ENCODE peak calls at places on chromosomes 1 and 21, in ten cellular contexts. I is body of pancreas; W is tibial artery; E is sigmoid colon; L is naive thymus-derived CD4-positive, alpha-beta T cell; A is GM23248; M is thoracic aorta; Q is Karpas-422; K is A549; T is kidney. F is an unnamed sample.
A peak's percentile ranks its signal among the peaks of the same experiment; 100 is the strongest.

GRCh38 chr1:155092131-155092530 is 13.5 kb downstream of the EFNA3 start:
- DNase-seq in I (no peak), Q (peak; percentile 35), K (no peak), T (peak; percentile 70), A (no peak), W (no peak), E (no peak), M (no peak), L (no peak), F (no peak)

GRCh38 chr1:36717431-36717830 is 234.7 kb upstream of the CSF3R start:
- DNase-seq in A (no peak), L (no peak), Q (no peak), M (no peak), E (no peak), T (no peak), W (no peak), I (no peak), K (no peak), F (no peak)

GRCh38 chr1:18575620-18576019 is 55.0 kb upstream of the PAX7 start:
- DNase-seq in W (no peak), L (peak; percentile 67), K (no peak), T (no peak), Q (peak; percentile 85), M (no peak), I (peak; percentile 77), E (peak; percentile 69), A (peak; percentile 49), F (peak; percentile 34)

GRCh38 chr1:171379846-171380245 is 65.9 kb downstream of the FMO4 start:
- DNase-seq in T (no peak), L (no peak), M (no peak), I (no peak), K (no peak), E (no peak), W (no peak), A (no peak), Q (no peak), F (no peak)

GRCh38 chr1:5436808-5437207 is 555.4 kb downstream of the NPHP4 start:
- DNase-seq in L (no peak), K (no peak), I (no peak), Q (no peak), E (no peak), T (no peak), A (no peak), W (no peak), M (no peak), F (no peak)

GRCh38 chr1:207050428-207050767 is 610 bp downstream of the YOD1 start:
- DNase-seq in I (no peak), A (no peak), K (no peak), M (no peak), T (no peak), L (no peak), E (no peak), W (no peak), Q (no peak), F (no peak)

GRCh38 chr1:159168043-159168442 is 3.4 kb upstream of the CADM3 start:
- DNase-seq in E (no peak), M (no peak), I (no peak), A (no peak), Q (no peak), K (no peak), W (no peak), T (no peak), L (no peak), F (no peak)

GRCh38 chr1:104488296-104489015 is 738.8 kb downstream of the AMY1C start:
- DNase-seq in A (no peak), I (no peak), K (no peak), E (no peak), L (no peak), Q (no peak), T (no peak), M (no peak), W (no peak), F (no peak)

GRCh38 chr1:213425631-213426030 is 374.6 kb downstream of the RPS6KC1 start:
- DNase-seq in K (no peak), L (no peak), E (no peak), A (no peak), W (no peak), M (no peak), Q (no peak), I (no peak), T (no peak), F (no peak)

GRCh38 chr1:30385246-30385940 is 338.0 kb downstream of the MATN1 start:
- DNase-seq in W (peak; percentile 47), K (no peak), Q (no peak), L (no peak), T (peak; percentile 53), I (no peak), A (no peak), M (no peak), E (peak; percentile 46), F (no peak)

GRCh38 chr1:2789164-2789985 is 12.1 kb downstream of the TTC34 start:
- DNase-seq in Q (no peak), T (peak; percentile 49), I (peak; percentile 2), A (no peak), W (peak; percentile 35), K (no peak), E (peak; percentile 22), L (no peak), M (no peak), F (no peak)

GRCh38 chr1:94654031-94654430 is 112.5 kb upstream of the F3 start:
- DNase-seq in L (no peak), I (no peak), T (no peak), M (no peak), Q (no peak), E (no peak), K (peak; percentile 38), A (peak; percentile 23), W (no peak), F (no peak)

GRCh38 chr1:209080170-209080781 is 503.2 kb upstream of the CAMK1G start:
- DNase-seq in L (no peak), I (no peak), T (no peak), E (no peak), W (no peak), M (no peak), A (peak; percentile 40), K (peak; percentile 59), Q (no peak), F (no peak)

GRCh38 chr1:41811051-41811795 is 107.5 kb downstream of the HIVEP3 start:
- DNase-seq in K (no peak), Q (peak; percentile 90), A (peak; percentile 63), W (no peak), I (no peak), L (no peak), E (no peak), M (no peak), T (no peak), F (no peak)

GRCh38 chr1:67675800-67676199 is 9.2 kb upstream of the GADD45A start:
- DNase-seq in W (no peak), A (peak; percentile 29), Q (peak; percentile 64), T (no peak), I (no peak), K (no peak), L (no peak), E (no peak), M (no peak), F (no peak)

GRCh38 chr1:157932082-157932481 is 61.4 kb upstream of the KIRREL1 start:
- DNase-seq in I (no peak), A (peak; percentile 57), Q (no peak), M (no peak), W (no peak), K (peak; percentile 14), L (no peak), T (no peak), E (no peak), F (no peak)

GRCh38 chr1:209827384-209828261 is at the start of gene UTP25:
- DNase-seq in T (peak; percentile 96), I (peak; percentile 97), M (peak; percentile 81), E (peak; percentile 95), K (peak; percentile 98), W (peak; percentile 95), Q (peak; percentile 98), L (peak; percentile 91), A (peak; percentile 99), F (peak; percentile 70)

GRCh38 chr1:44808063-44808937 is at the start of gene BTBD19:
- DNase-seq in I (peak; percentile 68), E (peak; percentile 94), K (peak; percentile 65), T (peak; percentile 96), L (no peak), Q (no peak), M (no peak), W (peak; percentile 94), A (peak; percentile 98), F (peak; percentile 72)

GRCh38 chr1:55064071-55064581 is 24.8 kb downstream of the PCSK9 start:
- DNase-seq in W (no peak), E (no peak), A (peak; percentile 59), Q (peak; percentile 67), I (no peak), L (no peak), K (no peak), T (peak; percentile 78), M (no peak), F (no peak)

GRCh38 chr1:164801246-164801731 is 242.3 kb downstream of the PBX1 start:
- DNase-seq in I (peak; percentile 41), T (no peak), Q (no peak), W (no peak), K (no peak), E (no peak), M (no peak), L (no peak), A (no peak), F (no peak)
- H3K9me3 ChIP-seq in I (no peaks in the 10 kb centered on the region), T (no peaks in the 10 kb centered on the region), Q (no peaks in the 10 kb centered on the region), W (no peaks in the 10 kb centered on the region), K (no peaks in the 10 kb centered on the region), E (no peaks in the 10 kb centered on the region), M (no peaks in the 10 kb centered on the region), L (no peaks in the 10 kb centered on the region), A (no peaks in the 10 kb centered on the region), F (no peaks in the 10 kb centered on the region)

GRCh38 chr1:246987083-246987690 is 20.7 kb downstream of the ZNF695 start:
- DNase-seq in W (no peak), Q (no peak), T (no peak), E (no peak), L (no peak), K (no peak), I (no peak), A (no peak), M (no peak), F (no peak)
- H3K9me3 ChIP-seq in W (peaks cover 86% of the 10 kb centered on the region), Q (peaks cover 44% of the 10 kb centered on the region), T (peaks cover 68% of the 10 kb centered on the region), E (no peaks in the 10 kb centered on the region), L (peaks cover 3% of the 10 kb centered on the region), K (peaks cover 70% of the 10 kb centered on the region), I (no peaks in the 10 kb centered on the region), A (peaks cover 18% of the 10 kb centered on the region), M (peaks cover 81% of the 10 kb centered on the region), F (peaks cover 8% of the 10 kb centered on the region)

DNA sequence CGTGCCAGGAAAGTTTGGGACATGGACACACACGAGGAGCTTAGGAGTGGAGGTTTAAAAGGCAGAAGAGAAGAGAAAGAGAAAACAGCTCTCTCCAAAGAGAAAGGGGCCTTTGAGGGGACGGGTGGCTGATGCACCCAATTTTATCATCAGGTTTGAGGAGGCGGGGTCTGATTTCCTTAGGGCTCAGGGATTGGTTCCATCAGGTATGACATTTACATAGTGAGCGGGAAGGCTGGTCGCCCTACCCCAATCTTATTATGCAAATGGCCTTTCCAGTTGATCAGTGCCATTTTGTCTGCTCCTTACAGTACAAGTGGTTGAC is 749.1 kb upstream of the TPTE start:
- DNase-seq in K (no peak), I (no peak), L (no peak), A (no peak), T (no peak), W (no peak), Q (no peak), M (no peak), E (no peak), F (no peak)
- H3K9me3 ChIP-seq in K (no peaks in the 10 kb centered on the region), I (no peaks in the 10 kb centered on the region), L (no peaks in the 10 kb centered on the region), A (no peaks in the 10 kb centered on the region), T (peaks cover 5% of the 10 kb centered on the region), W (no peaks in the 10 kb centered on the region), Q (peaks cover 68% of the 10 kb centered on the region), M (no peaks in the 10 kb centered on the region), E (no peaks in the 10 kb centered on the region), F (peaks cover 3% of the 10 kb centered on the region)

GRCh38 chr21:44420416-44421205 is 34.7 kb upstream of the LRRC3 start:
- DNase-seq in A (no peak), Q (no peak), M (no peak), W (peak; percentile 27), K (no peak), E (peak; percentile 44), L (no peak), T (peak; percentile 29), I (no peak), F (no peak)
- H3K9me3 ChIP-seq in A (no peaks in the 10 kb centered on the region), Q (peaks cover 3% of the 10 kb centered on the region), M (no peaks in the 10 kb centered on the region), W (no peaks in the 10 kb centered on the region), K (no peaks in the 10 kb centered on the region), E (no peaks in the 10 kb centered on the region), L (no peaks in the 10 kb centered on the region), T (no peaks in the 10 kb centered on the region), I (no peaks in the 10 kb centered on the region), F (no peaks in the 10 kb centered on the region)